ENCODE peak calls at places on chromosomes 6 and 20, in four cellular contexts. Q is activated naive CD4-positive, alpha-beta T cell; A is cardiac fibroblast; K is GM12865. F is an unnamed sample.

GRCh38 chr6:65760285-65760684 is 53.3 kb upstream of the EYS start:
- DNase-seq in Q (no peak), K (no peak), A (no peak), F (no peak)

GRCh38 chr6:3913958-3914337 is 64.8 kb downstream of the FAM50B start:
- DNase-seq in Q (no peak), A (peak), K (no peak), F (no peak)

GRCh38 chr6:13044390-13044789 is 283.9 kb downstream of the TBC1D7 start:
- DNase-seq in Q (no peak), K (no peak), A (peak), F (no peak)

GRCh38 chr6:31690231-31691077 is 9.6 kb upstream of the LY6G5C start:
- DNase-seq in A (no peak), K (no peak), Q (no peak), F (no peak)

GRCh38 chr6:144064402-144064830 is 31.0 kb downstream of the SF3B5 start:
- DNase-seq in K (peak), Q (peak), A (no peak), F (peak)

GRCh38 chr6:139373154-139373927 is 1.1 kb downstream of the CITED2 start:
- DNase-seq in K (peak), A (peak), Q (peak), F (peak)

GRCh38 chr6:12137480-12137879 is 125.4 kb downstream of the HIVEP1 start:
- DNase-seq in K (no peak), Q (no peak), A (peak), F (no peak)

GRCh38 chr6:46796842-46797241 is 3.7 kb downstream of the MEP1A start:
- DNase-seq in A (no peak), Q (no peak), K (no peak), F (no peak)

GRCh38 chr20:63182946-63183415 is 33.0 kb downstream of the YTHDF1 start:
- DNase-seq in K (no peak), Q (no peak), A (no peak), F (no peak)

GRCh38 chr6:127051571-127052260 is 66.8 kb upstream of the RSPO3 start:
- DNase-seq in K (no peak), Q (no peak), A (peak), F (no peak)

GRCh38 chr6:116327803-116328527 is 42.8 kb upstream of the DSE start:
- DNase-seq in Q (no peak), A (peak), K (no peak), F (no peak)

GRCh38 chr6:55388161-55388560 is 60.9 kb downstream of the GFRAL start:
- DNase-seq in Q (no peak), K (no peak), A (no peak), F (no peak)

GRCh38 chr20:61135966-61136365 is 116.1 kb upstream of the CDH4 start:
- DNase-seq in Q (no peak), K (no peak), A (no peak), F (no peak)

GRCh38 chr6:71349976-71350615 is 61.5 kb downstream of the OGFRL1 start:
- DNase-seq in K (no peak), A (peak), Q (no peak), F (no peak)

GRCh38 chr6:156021746-156022396 is 566.2 kb upstream of the NOX3 start:
- DNase-seq in K (no peak), A (peak), Q (no peak), F (no peak)

GRCh38 chr6:5606546-5606945 is 345.2 kb downstream of the FARS2 start:
- DNase-seq in Q (no peak), A (no peak), K (no peak), F (no peak)